ENCODE peak calls at places on chromosomes 12 and 14, in five cellular contexts. B, G, P, F and W are unnamed samples.

GRCh38 chr14:56219666-56220413 is 101.6 kb downstream of the PELI2 start:
- DNase-seq in P (no peak), G (no peak), B (no peak), F (no peak), W (no peak)

GRCh38 chr14:53855127-53855526 is 101.5 kb downstream of the BMP4 start:
- DNase-seq in G (no peak), P (no peak), B (no peak), F (peak), W (no peak)

GRCh38 chr12:111410229-111411186 is 4.8 kb downstream of the SH2B3 start:
- DNase-seq in F (no peak), G (no peak), B (no peak), P (no peak), W (no peak)

GRCh38 chr14:91041450-91041849 is 19.0 kb downstream of the RPS6KA5 start:
- DNase-seq in G (no peak), F (no peak), P (no peak), B (no peak), W (no peak)

GRCh38 chr12:104582739-104583138 is 126.0 kb downstream of the CHST11 start:
- DNase-seq in G (peak), P (no peak), B (no peak), F (no peak), W (no peak)

GRCh38 chr14:90911121-90911520 is 94.9 kb upstream of the TTC7B start:
- DNase-seq in B (no peak), G (no peak), F (no peak), P (no peak), W (no peak)

GRCh38 chr12:12723147-12723680 is 6.0 kb downstream of the CDKN1B start:
- DNase-seq in B (no peak), F (no peak), G (no peak), P (no peak), W (no peak)

GRCh38 chr14:99346470-99347080 is 74.6 kb upstream of the BCL11B start:
- DNase-seq in F (peak), P (no peak), G (no peak), B (no peak), W (no peak)

GRCh38 chr12:64983771-64984170 is 137.3 kb downstream of the WIF1 start:
- DNase-seq in P (no peak), G (no peak), F (no peak), B (no peak), W (no peak)

GRCh38 chr14:48568252-48568651 is 892.8 kb upstream of the MDGA2 start:
- DNase-seq in F (no peak), B (no peak), P (no peak), G (no peak), W (no peak)

GRCh38 chr12:127115468-127116035 is 1151.4 kb upstream of the TMEM132C start:
- DNase-seq in G (no peak), B (no peak), F (no peak), P (no peak), W (no peak)

GRCh38 chr14:103281496-103282231 is 52.4 kb upstream of the EIF5 start:
- DNase-seq in G (no peak), P (peak), F (peak), B (no peak), W (peak)

GRCh38 chr14:91142214-91142668 is 28.4 kb downstream of the DGLUCY start:
- DNase-seq in F (no peak), B (no peak), G (peak), P (no peak), W (no peak)

GRCh38 chr12:104155711-104156555 is 17.9 kb upstream of the NFYB start:
- DNase-seq in F (no peak), G (no peak), P (no peak), B (no peak), W (no peak)

GRCh38 chr12:103877934-103878510 is 37.0 kb upstream of the NT5DC3 start:
- DNase-seq in F (peak), B (peak), G (peak), P (peak), W (peak)

GRCh38 chr14:32087173-32087861 is 10.2 kb downstream of the ARHGAP5 start:
- DNase-seq in G (no peak), P (no peak), B (no peak), F (peak), W (peak)

DNA sequence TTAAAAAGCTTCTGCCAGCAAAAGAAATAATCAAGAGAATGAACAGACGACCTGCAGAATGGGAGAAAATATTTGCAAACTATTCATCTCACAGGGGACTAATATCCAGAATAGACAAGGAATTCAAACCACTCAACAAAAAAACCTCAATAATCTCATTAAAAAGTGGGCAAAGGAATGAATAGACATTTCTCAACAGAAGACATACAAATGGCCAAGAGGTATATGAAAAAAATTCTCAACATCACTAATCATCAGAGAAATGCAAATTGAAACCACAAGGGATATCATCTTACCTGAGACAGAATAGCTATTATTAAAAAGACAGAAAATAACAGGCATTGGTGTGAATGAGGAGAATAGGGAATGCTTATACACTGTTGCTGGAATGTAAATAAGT is 270.0 kb downstream of the DACT1 start:
- DNase-seq in B (no peak), P (no peak), G (no peak), F (no peak), W (no peak)
- TF ChIP-seq SUZ12 in B (no peak), P (no peak), G (no peak), F (no peak), W (no peak)

GRCh38 chr12:47828008-47828966 is 8.6 kb upstream of the HDAC7 start:
- DNase-seq in P (no peak), F (no peak), B (no peak), G (no peak), W (no peak)
- TF ChIP-seq SUZ12 in P (no peak), F (no peak), B (no peak), G (no peak), W (no peak)

GRCh38 chr12:120542166-120542565 is 8.0 kb downstream of the RNF10 start:
- DNase-seq in F (no peak), B (no peak), P (no peak), G (no peak), W (no peak)

GRCh38 chr12:120536064-120536791 is 2.1 kb downstream of the RNF10 start:
- DNase-seq in P (no peak), F (peak), G (no peak), B (no peak), W (no peak)

GRCh38 chr12:120538281-120539156 is 4.4 kb downstream of the RNF10 start:
- DNase-seq in P (no peak), G (no peak), B (no peak), F (peak), W (no peak)

GRCh38 chr12:120540445-120540844 is 6.3 kb downstream of the RNF10 start:
- DNase-seq in G (no peak), F (no peak), P (no peak), B (no peak), W (no peak)

GRCh38 chr12:120539303-120539702 is 5.1 kb downstream of the RNF10 start:
- DNase-seq in G (no peak), B (no peak), P (no peak), F (no peak), W (no peak)
- TF ChIP-seq SUZ12 in G (no peak), B (no peak), P (no peak), F (no peak), W (no peak)

GRCh38 chr12:5166976-5167375 is 123.3 kb downstream of the KCNA5 start:
- DNase-seq in B (no peak), P (peak), G (no peak), F (no peak), W (no peak)
- TF ChIP-seq SUZ12 in B (no peak), P (no peak), G (no peak), F (no peak), W (no peak)